ENCODE peak calls at places on chromosomes 4 and X, in six cellular contexts. D is non-pigmented ciliary epithelial cell; T is stimulated activated CD4-positive, alpha-beta T cell treated with anti-CD3 and anti-CD28 coated beads, TNF-alpha, amount 100 ng/mL, for 48 hours; S is NCI-H2029; O is NCI-H460; V is RPMI8226. Q is an unnamed sample.

GRCh38 chr4:113908829-113909228 is 70.6 kb downstream of the ARSJ start:
- DNase-seq in D (no peak), T (no peak), S (no peak), O (no peak), V (no peak), Q (no peak)

GRCh38 chr4:45453258-45453841 is 670.5 kb downstream of the GABRG1 start:
- DNase-seq in D (no peak), T (no peak), S (no peak), O (peak; percentile 43), V (peak; percentile 17), Q (no peak)

GRCh38 chr4:14023036-14023435 is 395.5 kb upstream of the BOD1L1 start:
- DNase-seq in D (no peak), T (no peak), S (no peak), O (no peak), V (no peak), Q (no peak)

GRCh38 chr4:19983072-19983471 is 268.6 kb upstream of the SLIT2 start:
- DNase-seq in D (peak; percentile 97), T (no peak), S (no peak), O (no peak), V (no peak), Q (peak; percentile 72)

GRCh38 chr4:124018383-124019317 is 622.1 kb downstream of the SPRY1 start:
- DNase-seq in D (no peak), T (no peak), S (peak; percentile 0), O (no peak), V (peak; percentile 15), Q (no peak)

GRCh38 chr4:145679991-145680455 is at the start of gene C4orf51:
- DNase-seq in D (peak; percentile 15), T (no peak), S (no peak), O (no peak), V (no peak), Q (peak; percentile 23)

GRCh38 chrX:12721042-12721441 is 70.2 kb upstream of the PRPS2 start:
- DNase-seq in D (no peak), T (no peak), S (no peak), O (no peak), V (peak; percentile 3), Q (no peak)

GRCh38 chrX:149682031-149682430 is 29.8 kb upstream of the MAGEA11 start:
- DNase-seq in D (no peak), T (no peak), S (no peak), O (no peak), V (no peak), Q (no peak)

GRCh38 chr4:18840499-18840898 is 818.9 kb upstream of the LCORL start:
- DNase-seq in D (no peak), T (no peak), S (no peak), O (no peak), V (no peak), Q (no peak)

GRCh38 chr4:85398276-85398675 is 76.7 kb upstream of the ARHGAP24 start:
- DNase-seq in D (peak; percentile 47), T (no peak), S (no peak), O (no peak), V (no peak), Q (no peak)

GRCh38 chrX:129654652-129655546 is at the start of gene APLN:
- DNase-seq in D (no peak), T (no peak), S (peak; percentile 26), O (no peak), V (peak; percentile 66), Q (no peak)

GRCh38 chr4:82268050-82268825 is 105.6 kb downstream of the HNRNPD start:
- DNase-seq in D (no peak), T (no peak), S (peak; percentile 57), O (peak; percentile 43), V (peak; percentile 40), Q (peak; percentile 28)

GRCh38 chrX:45353462-45353861 is 152.8 kb upstream of the DIPK2B start:
- DNase-seq in D (no peak), T (no peak), S (no peak), O (no peak), V (no peak), Q (no peak)

GRCh38 chr4:174212061-174212460 is 71.4 kb downstream of the FBXO8 start:
- DNase-seq in D (no peak), T (no peak), S (no peak), O (no peak), V (no peak), Q (no peak)

GRCh38 chr4:20984011-20984836 is 284.0 kb downstream of the PACRGL start:
- DNase-seq in D (no peak), T (no peak), S (no peak), O (no peak), V (no peak), Q (no peak)

GRCh38 chr4:124085561-124086180 is 626.9 kb downstream of the ANKRD50 start:
- DNase-seq in D (no peak), T (no peak), S (no peak), O (no peak), V (no peak), Q (no peak)

GRCh38 chr4:113327513-113327912 is 278.1 kb downstream of the ANK2 start:
- DNase-seq in D (no peak), T (no peak), S (no peak), O (no peak), V (no peak), Q (no peak)

GRCh38 chr4:56575820-56576429 is 70.3 kb downstream of the ARL9 start:
- DNase-seq in D (no peak), T (no peak), S (no peak), O (peak; percentile 25), V (no peak), Q (peak; percentile 24)

GRCh38 chrX:134600714-134601113 is 57.6 kb downstream of the PLAC1 start:
- DNase-seq in D (no peak), T (no peak), S (no peak), O (no peak), V (no peak), Q (no peak)

GRCh38 chr4:122012735-122013134 is 60.9 kb upstream of the TRPC3 start:
- DNase-seq in D (peak; percentile 10), T (no peak), S (no peak), O (no peak), V (no peak), Q (peak; percentile 11)

GRCh38 chr4:7362341-7362740 is 72.4 kb downstream of the PSAPL1 start:
- DNase-seq in D (no peak), T (no peak), S (no peak), O (no peak), V (no peak), Q (no peak)

GRCh38 chr4:39353478-39354177 is 12.5 kb downstream of the RFC1 start:
- DNase-seq in D (no peak), T (no peak), S (no peak), O (peak; percentile 61), V (peak; percentile 19), Q (peak; percentile 5)

GRCh38 chr4:40731792-40732245 is 17.9 kb upstream of the NSUN7 start:
- DNase-seq in D (no peak), T (no peak), S (peak; percentile 65), O (no peak), V (peak; percentile 70), Q (no peak)

GRCh38 chrX:138020941-138021340 is 455.0 kb downstream of the ZIC3 start:
- DNase-seq in D (no peak), T (no peak), S (no peak), O (no peak), V (no peak), Q (no peak)

GRCh38 chrX:68146054-68146453 is 287.2 kb downstream of the OPHN1 start:
- DNase-seq in D (no peak), T (no peak), S (no peak), O (peak; percentile 20), V (peak; percentile 25), Q (peak; percentile 27)

GRCh38 chrX:136784231-136784630 is 3.5 kb upstream of the ARHGEF6 start:
- DNase-seq in D (no peak), T (no peak), S (no peak), O (no peak), V (peak; percentile 23), Q (no peak)

GRCh38 chr4:7650606-7651400 is 216.1 kb upstream of the PSAPL1 start:
- DNase-seq in D (no peak), T (no peak), S (no peak), O (no peak), V (peak; percentile 12), Q (no peak)

GRCh38 chrX:40996886-40997530 is 88.2 kb upstream of the USP9X start:
- DNase-seq in D (peak; percentile 47), T (no peak), S (no peak), O (peak; percentile 59), V (no peak), Q (peak; percentile 42)

GRCh38 chrX:55026143-55026542 is 4.6 kb downstream of the ALAS2 start:
- DNase-seq in D (no peak), T (no peak), S (no peak), O (no peak), V (no peak), Q (no peak)

GRCh38 chrX:20431486-20431885 is 164.8 kb upstream of the RPS6KA3 start:
- DNase-seq in D (no peak), T (no peak), S (no peak), O (no peak), V (no peak), Q (no peak)

GRCh38 chrX:111168314-111168713 is 72.3 kb downstream of the PAK3 start:
- DNase-seq in D (no peak), T (no peak), S (no peak), O (peak; percentile 14), V (no peak), Q (no peak)

GRCh38 chr4:151169223-151169622 is 69.8 kb downstream of the RPS3A start:
- DNase-seq in D (peak; percentile 91), T (no peak), S (no peak), O (no peak), V (no peak), Q (peak; percentile 96)

GRCh38 chrX:120726294-120726693 is 96.4 kb upstream of the C1GALT1C1 start:
- DNase-seq in D (no peak), T (no peak), S (no peak), O (no peak), V (peak; percentile 17), Q (no peak)

GRCh38 chrX:136182394-136182793 is 35.1 kb downstream of the FHL1 start:
- DNase-seq in D (no peak), T (no peak), S (no peak), O (no peak), V (no peak), Q (no peak)

GRCh38 chrX:18877472-18877871 is 106.4 kb downstream of the PHKA2 start:
- DNase-seq in D (no peak), T (no peak), S (no peak), O (no peak), V (no peak), Q (no peak)

Q was measured in AG09309.